ENCODE peak calls at places on chromosomes 11 and 22, in eight cellular contexts. Z is CD4-positive, alpha-beta T cell; J is HFFc6; P is stimulated activated CD4-positive, alpha-beta T cell treated with anti-CD3 and anti-CD28 coated beads, Interleukin-12 subunit alpha, Interleukin-12 subunit beta, amount 100 ng/mL, for 4 hours; O is activated CD4-positive, CD25-positive, alpha-beta regulatory T cell treated with anti-CD3 and anti-CD28 coated beads, Interleukin-2, amount 50 U/mL, for 16 hours; W is NCI-H1105 treated with DMSO at 0.1 percent for 48 hours; K is dermis blood vessel endothelial cell; T is T47D. Q is an unnamed sample.

GRCh38 chr11:94968334-94968958 is 4.9 kb downstream of the CWC15 start:
- DNase-seq in P (no peak), O (no peak), K (peak), Z (no peak), W (peak), T (peak), J (peak), Q (peak)

GRCh38 chr11:100776212-100776896 is 89.3 kb downstream of the ARHGAP42 start:
- DNase-seq in Z (no peak), K (peak), O (no peak), P (no peak), J (peak), W (no peak), T (no peak), Q (no peak)

GRCh38 chr22:19527321-19527721 is 3.1 kb upstream of the CLDN5 start:
- DNase-seq in W (no peak), T (no peak), J (no peak), Z (no peak), O (no peak), P (no peak), K (peak), Q (no peak)

GRCh38 chr11:67634366-67635230 is 4.9 kb upstream of the NUDT8 start:
- DNase-seq in J (no peak), W (no peak), Z (no peak), O (no peak), P (no peak), T (no peak), K (no peak), Q (no peak)

GRCh38 chr11:64607381-64608259 is 16.6 kb downstream of the SLC22A12 start:
- DNase-seq in P (no peak), T (peak), O (no peak), K (peak), Z (no peak), J (no peak), W (no peak), Q (no peak)

GRCh38 chr11:83711035-83711630 is 425.0 kb upstream of the CCDC90B start:
- DNase-seq in Z (no peak), P (no peak), T (no peak), O (no peak), J (no peak), K (no peak), W (no peak), Q (no peak)

GRCh38 chr11:63896071-63896470 is 20.9 kb downstream of the RCOR2 start:
- DNase-seq in J (no peak), Z (no peak), W (peak), O (no peak), K (peak), T (no peak), P (no peak), Q (no peak)

GRCh38 chr11:75077316-75077715 is 19.4 kb downstream of the OR2AT4 start:
- DNase-seq in O (no peak), J (no peak), W (no peak), K (peak), T (no peak), Z (no peak), P (no peak), Q (no peak)

GRCh38 chr11:110381214-110381613 is 48.5 kb upstream of the FDX1 start:
- DNase-seq in J (no peak), Z (no peak), O (no peak), W (no peak), K (no peak), P (no peak), T (no peak), Q (no peak)

GRCh38 chr11:99513368-99513767 is 492.6 kb downstream of the CNTN5 start:
- DNase-seq in O (no peak), K (no peak), W (no peak), J (no peak), T (no peak), Z (no peak), P (no peak), Q (no peak)

GRCh38 chr11:10909141-10909883 is 51.5 kb upstream of the ZBED5 start:
- DNase-seq in J (peak), O (no peak), P (no peak), T (no peak), Z (no peak), W (no peak), K (no peak), Q (no peak)

GRCh38 chr11:14454861-14455632 is 44.6 kb downstream of the COPB1 start:
- DNase-seq in K (peak), P (no peak), Z (no peak), W (peak), T (no peak), J (no peak), O (no peak), Q (no peak)

GRCh38 chr11:124602751-124603150 is 8.5 kb upstream of the PANX3 start:
- DNase-seq in Z (no peak), T (no peak), K (no peak), P (no peak), O (no peak), J (no peak), W (no peak), Q (no peak)

GRCh38 chr22:45599836-45600577 is 71.6 kb upstream of the ATXN10 start:
- DNase-seq in Z (no peak), W (peak), O (no peak), J (no peak), K (no peak), P (no peak), T (no peak), Q (no peak)

GRCh38 chr22:37909756-37910155 is 3.7 kb downstream of the MICALL1 start:
- DNase-seq in T (no peak), W (no peak), K (no peak), O (no peak), P (no peak), J (no peak), Z (no peak), Q (no peak)

GRCh38 chr11:82895437-82896091 is 4.7 kb downstream of the PRCP start:
- DNase-seq in T (no peak), P (no peak), K (no peak), Z (no peak), W (no peak), J (no peak), O (no peak), Q (peak)

GRCh38 chr11:86941077-86941870 is 13.9 kb downstream of the FZD4 start:
- DNase-seq in P (no peak), T (no peak), Z (no peak), K (no peak), J (no peak), W (no peak), O (no peak), Q (no peak)

GRCh38 chr11:2415601-2416380 is 15.2 kb downstream of the TSSC4 start:
- DNase-seq in P (no peak), Z (no peak), W (no peak), T (no peak), J (no peak), O (no peak), K (no peak), Q (no peak)

GRCh38 chr22:50260801-50261614 is 475 bp downstream of the MAPK12 start:
- DNase-seq in T (peak), K (peak), Z (no peak), W (peak), P (peak), O (no peak), J (peak), Q (peak)

GRCh38 chr11:78698612-78699011 is 123.9 kb upstream of the NARS2 start:
- DNase-seq in K (no peak), T (no peak), Z (no peak), O (no peak), W (no peak), J (peak), P (no peak), Q (no peak)

GRCh38 chr11:126438691-126439090 is 83.2 kb downstream of the ST3GAL4 start:
- DNase-seq in P (no peak), O (no peak), Z (no peak), W (no peak), K (no peak), T (no peak), J (no peak), Q (no peak)

GRCh38 chr22:23070418-23071162 is at the start of gene GNAZ:
- DNase-seq in P (peak), Z (peak), O (no peak), T (no peak), W (peak), K (no peak), J (no peak), Q (no peak)

GRCh38 chr11:1129666-1130160 is 28.0 kb upstream of the MUC5AC start:
- DNase-seq in Z (no peak), K (no peak), O (no peak), W (no peak), T (no peak), P (no peak), J (no peak), Q (no peak)

GRCh38 chr11:120181446-120181992 is 29.3 kb upstream of the OAF start:
- DNase-seq in T (no peak), K (no peak), W (no peak), Z (no peak), O (no peak), P (no peak), J (no peak), Q (no peak)

Q was measured in KG1.